ENCODE peak calls at places on chromosomes 5 and 9, in four cellular contexts. One of them, this sample, is unnamed. For H3K4me1, the result is how much of the 10 kb centered on the place peaks cover.

GRCh38 chr5:133403741-133404364 is 208.5 kb downstream of the FSTL4 start:
- DNase-seq in sigmoid colon: no peak
- DNase-seq in stomach: no peak
- DNase-seq in breast epithelium: no peak
- DNase-seq in this sample: no peak

GRCh38 chr5:102545175-102545574 is 46.4 kb upstream of the SLCO6A1 start:
- DNase-seq in sigmoid colon: no peak
- DNase-seq in stomach: no peak
- DNase-seq in breast epithelium: no peak
- DNase-seq in this sample: no peak

GRCh38 chr9:3502560-3503398 is 23.0 kb downstream of the RFX3 start:
- DNase-seq in sigmoid colon: no peak
- DNase-seq in stomach: no peak
- DNase-seq in breast epithelium: no peak
- DNase-seq in this sample: no peak

GRCh38 chr5:17001418-17001817 is 65.3 kb upstream of the MYO10 start:
- DNase-seq in sigmoid colon: no peak
- DNase-seq in stomach: no peak
- DNase-seq in breast epithelium: no peak
- DNase-seq in this sample: no peak

GRCh38 chr5:143431789-143432188 is 28.3 kb upstream of the NR3C1 start:
- DNase-seq in sigmoid colon: no peak
- DNase-seq in stomach: no peak
- DNase-seq in breast epithelium: no peak
- DNase-seq in this sample: no peak

GRCh38 chr5:126723643-126724042 is 53.3 kb upstream of the LMNB1 start:
- DNase-seq in sigmoid colon: no peak
- DNase-seq in stomach: no peak
- DNase-seq in breast epithelium: no peak
- DNase-seq in this sample: no peak

GRCh38 chr9:16103613-16104012 is 550.8 kb downstream of the CCDC171 start:
- DNase-seq in sigmoid colon: peak
- DNase-seq in stomach: no peak
- DNase-seq in breast epithelium: no peak
- DNase-seq in this sample: no peak

GRCh38 chr5:163338-163620 is 28.0 kb upstream of the LRRC14B start:
- DNase-seq in sigmoid colon: no peak
- DNase-seq in stomach: no peak
- DNase-seq in breast epithelium: peak
- DNase-seq in this sample: no peak

GRCh38 chr9:28648723-28649122 is 1075.4 kb upstream of the C9orf72 start:
- DNase-seq in sigmoid colon: no peak
- DNase-seq in stomach: no peak
- DNase-seq in breast epithelium: no peak
- DNase-seq in this sample: no peak

GRCh38 chr5:147037517-147038205 is 159.1 kb upstream of the PPP2R2B start:
- DNase-seq in sigmoid colon: no peak
- DNase-seq in stomach: no peak
- DNase-seq in breast epithelium: no peak
- DNase-seq in this sample: no peak

GRCh38 chr9:110936719-110937452 is 101.4 kb downstream of the LPAR1 start:
- DNase-seq in sigmoid colon: no peak
- DNase-seq in stomach: no peak
- DNase-seq in breast epithelium: no peak
- DNase-seq in this sample: no peak

GRCh38 chr9:92468206-92468605 is 14.1 kb downstream of the ASPN start:
- DNase-seq in sigmoid colon: no peak
- DNase-seq in stomach: no peak
- DNase-seq in breast epithelium: no peak
- DNase-seq in this sample: no peak

GRCh38 chr9:88680505-88681160 is 145.7 kb downstream of the NXNL2 start:
- DNase-seq in sigmoid colon: no peak
- DNase-seq in stomach: no peak
- DNase-seq in breast epithelium: no peak
- DNase-seq in this sample: no peak

GRCh38 chr9:96117398-96118060 is 184.4 kb downstream of the HSD17B3 start:
- DNase-seq in sigmoid colon: no peak
- DNase-seq in stomach: no peak
- DNase-seq in breast epithelium: no peak
- DNase-seq in this sample: no peak

GRCh38 chr9:135992486-135993408 is 31.6 kb upstream of the UBAC1 start:
- DNase-seq in sigmoid colon: peak
- DNase-seq in stomach: peak
- DNase-seq in breast epithelium: peak
- DNase-seq in this sample: peak

GRCh38 chr5:132777209-132778069 is at the start of gene SEPTIN8:
- DNase-seq in sigmoid colon: peak
- DNase-seq in stomach: peak
- DNase-seq in breast epithelium: no peak
- DNase-seq in this sample: peak

GRCh38 chr5:60514152-60514551 is 185.8 kb downstream of the DEPDC1B start:
- DNase-seq in sigmoid colon: no peak
- DNase-seq in stomach: no peak
- DNase-seq in breast epithelium: no peak
- DNase-seq in this sample: no peak

GRCh38 chr9:4308482-4308881 is 8.6 kb upstream of the GLIS3 start:
- DNase-seq in sigmoid colon: no peak
- DNase-seq in stomach: no peak
- DNase-seq in breast epithelium: no peak
- DNase-seq in this sample: no peak

GRCh38 chr5:120160120-120160895 is 303.8 kb upstream of the PRR16 start:
- DNase-seq in sigmoid colon: no peak
- DNase-seq in stomach: no peak
- DNase-seq in breast epithelium: no peak
- DNase-seq in this sample: no peak

GRCh38 chr9:26603637-26604036 is 289.0 kb downstream of the CAAP1 start:
- DNase-seq in sigmoid colon: no peak
- DNase-seq in stomach: no peak
- DNase-seq in breast epithelium: no peak
- DNase-seq in this sample: no peak

GRCh38 chr5:120886351-120886860 is 422.3 kb downstream of the PRR16 start:
- DNase-seq in sigmoid colon: no peak
- DNase-seq in stomach: no peak
- DNase-seq in breast epithelium: no peak
- DNase-seq in this sample: no peak

GRCh38 chr9:88791105-88791805 is 200.0 kb upstream of the S1PR3 start:
- DNase-seq in sigmoid colon: no peak
- DNase-seq in stomach: no peak
- DNase-seq in breast epithelium: no peak
- DNase-seq in this sample: no peak

GRCh38 chr9:129317179-129318011 is 139.3 kb upstream of the IER5L start:
- DNase-seq in sigmoid colon: peak
- DNase-seq in stomach: no peak
- DNase-seq in breast epithelium: peak
- DNase-seq in this sample: peak

GRCh38 chr5:169757016-169757415 is 119.9 kb downstream of the DOCK2 start:
- DNase-seq in sigmoid colon: no peak
- DNase-seq in stomach: no peak
- DNase-seq in breast epithelium: no peak
- DNase-seq in this sample: no peak

GRCh38 chr5:11904270-11904906 is at the start of gene CTNND2:
- DNase-seq in sigmoid colon: no peak
- DNase-seq in stomach: no peak
- DNase-seq in breast epithelium: peak
- DNase-seq in this sample: no peak

GRCh38 chr9:115770521-115770920 is 383.1 kb upstream of the PAPPA start:
- DNase-seq in sigmoid colon: no peak
- DNase-seq in stomach: no peak
- DNase-seq in breast epithelium: no peak
- DNase-seq in this sample: no peak

GRCh38 chr5:93079046-93079445 is 502.0 kb downstream of the NR2F1-AS1 start:
- DNase-seq in sigmoid colon: no peak
- DNase-seq in stomach: no peak
- DNase-seq in breast epithelium: no peak
- DNase-seq in this sample: no peak

GRCh38 chr9:104075801-104076753 is 18.0 kb upstream of the SMC2 start:
- DNase-seq in sigmoid colon: no peak
- DNase-seq in stomach: no peak
- DNase-seq in breast epithelium: no peak
- DNase-seq in this sample: no peak

GRCh38 chr9:88807426-88807825 is 183.8 kb upstream of the S1PR3 start:
- DNase-seq in sigmoid colon: no peak
- DNase-seq in stomach: no peak
- DNase-seq in breast epithelium: no peak
- DNase-seq in this sample: no peak

DNA sequence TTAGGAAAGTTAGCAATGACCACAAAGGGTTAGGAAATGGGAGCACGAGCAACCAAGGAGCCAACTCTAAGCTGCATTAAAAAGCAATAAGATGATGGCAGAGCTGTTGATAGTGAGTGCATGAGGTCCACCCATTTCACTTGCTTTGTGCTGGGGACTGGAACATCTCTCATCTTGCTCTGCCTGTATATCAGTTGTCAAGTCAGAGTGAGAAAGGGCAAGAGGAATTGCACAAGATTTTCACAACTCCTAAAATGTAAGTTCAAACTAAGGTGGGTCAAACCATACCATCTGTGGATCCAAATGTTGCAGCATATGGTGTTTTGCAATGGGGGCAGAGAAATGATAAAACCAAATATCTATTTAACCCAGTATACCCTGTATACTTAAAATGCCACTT is 2.8 kb upstream of the ESM1 start:
- DNase-seq in sigmoid colon: no peak
- DNase-seq in stomach: no peak
- DNase-seq in breast epithelium: no peak
- DNase-seq in this sample: no peak
- H3K4me3 ChIP-seq in sigmoid colon: no peak
- H3K4me3 ChIP-seq in stomach: no peak
- H3K4me3 ChIP-seq in breast epithelium: no peak
- H3K4me3 ChIP-seq in this sample: no peak

GRCh38 chr9:87556039-87556438 is 58.4 kb downstream of the DAPK1 start:
- DNase-seq in sigmoid colon: no peak
- DNase-seq in stomach: no peak
- DNase-seq in breast epithelium: no peak
- DNase-seq in this sample: no peak

GRCh38 chr9:87558606-87559005 is 60.9 kb downstream of the DAPK1 start:
- DNase-seq in sigmoid colon: no peak
- DNase-seq in stomach: no peak
- DNase-seq in breast epithelium: no peak
- DNase-seq in this sample: no peak

GRCh38 chr9:87554976-87555375 is 57.3 kb downstream of the DAPK1 start:
- DNase-seq in sigmoid colon: no peak
- DNase-seq in stomach: no peak
- DNase-seq in breast epithelium: no peak
- DNase-seq in this sample: no peak

GRCh38 chr9:87556821-87557220 is 59.2 kb downstream of the DAPK1 start:
- DNase-seq in sigmoid colon: no peak
- DNase-seq in stomach: no peak
- DNase-seq in breast epithelium: no peak
- DNase-seq in this sample: no peak

DNA sequence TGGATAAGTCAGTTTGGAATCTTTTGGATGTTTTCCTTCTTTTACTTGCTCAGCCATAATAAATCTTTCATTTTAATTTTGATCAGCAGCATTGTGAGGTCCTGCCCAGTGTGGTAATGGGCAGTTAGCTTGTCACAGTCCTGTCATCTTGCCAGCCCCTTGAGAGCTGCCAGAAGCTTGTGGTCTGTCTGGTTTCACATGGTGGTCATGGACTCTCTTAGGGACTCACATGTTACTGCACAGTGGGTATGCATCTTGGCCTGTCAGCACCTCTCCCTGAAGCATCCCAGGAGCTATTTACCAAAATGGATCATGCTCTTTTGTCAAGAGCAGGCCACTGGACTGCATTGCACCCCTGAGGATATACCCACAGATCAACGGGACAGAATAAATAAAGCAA is 60.3 kb downstream of the DAPK1 start:
- DNase-seq in sigmoid colon: no peak
- DNase-seq in stomach: peak
- DNase-seq in breast epithelium: no peak
- DNase-seq in this sample: no peak
- H3K4me1 ChIP-seq in sigmoid colon: half or more
- H3K4me1 ChIP-seq in stomach: under half
- H3K4me1 ChIP-seq in breast epithelium: under half
- H3K4me1 ChIP-seq in this sample: under half

GRCh38 chr5:135592312-135593045 is 13.7 kb upstream of the CXCL14 start:
- DNase-seq in sigmoid colon: no peak
- DNase-seq in stomach: no peak
- DNase-seq in breast epithelium: no peak
- DNase-seq in this sample: no peak
- TF ChIP-seq POLR2A in sigmoid colon: no peak
- TF ChIP-seq POLR2A in stomach: no peak
- TF ChIP-seq POLR2A in breast epithelium: no peak
- TF ChIP-seq POLR2A in this sample: no peak

GRCh38 chr9:137044042-137044441 is 1.9 kb downstream of the NPDC1 start:
- DNase-seq in sigmoid colon: no peak
- DNase-seq in stomach: no peak
- DNase-seq in breast epithelium: no peak
- DNase-seq in this sample: no peak
- H3K4me3 ChIP-seq in sigmoid colon: no peak
- H3K4me3 ChIP-seq in stomach: peak
- H3K4me3 ChIP-seq in breast epithelium: peak
- H3K4me3 ChIP-seq in this sample: no peak

GRCh38 chr5:123514615-123515355 is 2.8 kb downstream of the CSNK1G3 start:
- DNase-seq in sigmoid colon: no peak
- DNase-seq in stomach: no peak
- DNase-seq in breast epithelium: no peak
- DNase-seq in this sample: no peak
- H3K4me1 ChIP-seq in sigmoid colon: under half
- H3K4me1 ChIP-seq in stomach: under half
- H3K4me1 ChIP-seq in breast epithelium: under half
- H3K4me1 ChIP-seq in this sample: under half

DNA sequence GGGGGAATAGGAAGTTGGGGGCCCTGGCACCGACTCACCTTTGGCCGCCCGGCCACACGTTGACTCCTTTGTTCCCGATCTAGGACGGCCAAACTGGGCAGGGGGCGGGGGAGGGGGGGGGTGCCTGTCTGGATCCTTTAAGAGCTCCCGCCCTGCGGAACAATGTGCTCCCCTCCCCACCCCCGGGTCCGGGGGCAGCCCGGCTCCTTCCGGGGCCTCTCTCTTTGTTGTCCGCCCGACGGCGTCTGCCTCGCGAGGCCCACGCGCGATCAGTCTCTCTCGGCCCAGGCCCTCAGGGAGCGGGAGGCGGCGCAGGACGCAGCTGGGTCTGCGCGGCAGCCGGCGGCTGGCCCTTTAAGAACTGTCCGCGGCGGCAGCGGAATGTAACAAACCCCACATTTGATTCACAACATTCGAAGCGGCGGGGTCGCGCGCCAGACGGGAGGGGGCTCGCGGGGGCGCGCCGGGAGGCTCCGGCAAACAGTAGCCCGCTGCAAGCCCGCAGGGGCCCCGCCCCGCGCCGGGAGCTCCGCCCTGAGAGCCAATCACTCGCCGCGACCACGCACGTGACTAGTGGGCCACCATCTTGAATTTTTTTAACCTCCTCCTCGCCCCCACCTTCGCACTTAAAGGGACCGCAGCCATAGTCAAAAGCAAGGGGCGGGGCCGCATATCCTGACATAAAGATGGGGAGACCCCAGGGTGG is at the start of gene RNF44:
- DNase-seq in sigmoid colon: peak
- DNase-seq in stomach: peak
- DNase-seq in breast epithelium: peak
- DNase-seq in this sample: peak
- TF ChIP-seq POLR2A in sigmoid colon: peak
- TF ChIP-seq POLR2A in stomach: peak
- TF ChIP-seq POLR2A in breast epithelium: peak
- TF ChIP-seq POLR2A in this sample: peak

This sample was measured in Peyer's patch.